ENCODE peak calls at places on chromosomes 5 and 9, in seven cellular contexts. I is cardiac muscle cell; S is BJ; F is T-helper 2 cell; W is stimulated activated CD4-positive, alpha-beta T cell treated with anti-CD3 and anti-CD28 coated beads, TNF-alpha, amount 100 ng/mL, for 24 hours; H is osteocyte; C is NCI-H1105. R is an unnamed sample.

GRCh38 chr5:135486679-135487395 is 34.7 kb upstream of the TIFAB start:
- DNase-seq in C (no peak), W (no peak), S (no peak), H (no peak), I (no peak), F (no peak), R (no peak)

GRCh38 chr5:39943811-39944210 is 519.0 kb upstream of the DAB2 start:
- DNase-seq in H (no peak), F (no peak), C (no peak), I (no peak), W (no peak), S (no peak), R (peak; percentile 8)

GRCh38 chr5:101425345-101425744 is 522.3 kb upstream of the ST8SIA4 start:
- DNase-seq in W (no peak), C (no peak), S (no peak), I (no peak), F (no peak), H (no peak), R (no peak)

GRCh38 chr9:101400120-101400519 is 1.5 kb downstream of the ZNF189 start:
- DNase-seq in C (no peak), I (no peak), W (no peak), H (no peak), S (no peak), F (no peak), R (no peak)

GRCh38 chr9:71607571-71607970 is 160.7 kb downstream of the CEMIP2 start:
- DNase-seq in C (no peak), W (no peak), I (no peak), S (no peak), F (no peak), H (no peak), R (no peak)

GRCh38 chr9:118640836-118641557 is 728.2 kb downstream of the BRINP1 start:
- DNase-seq in I (no peak), S (no peak), F (no peak), H (no peak), W (no peak), C (no peak), R (peak; percentile 19)

GRCh38 chr9:109787735-109788134 is 7.7 kb downstream of the PALM2AKAP2 start:
- DNase-seq in I (no peak), S (no peak), W (no peak), H (no peak), F (no peak), C (no peak), R (no peak)

GRCh38 chr5:27962201-27962600 is 923.8 kb upstream of the CDH9 start:
- DNase-seq in S (no peak), C (no peak), F (no peak), W (no peak), H (no peak), I (no peak), R (no peak)

GRCh38 chr9:84671651-84672467 is 2.3 kb downstream of the NTRK2 start:
- DNase-seq in F (no peak), I (no peak), W (no peak), S (no peak), H (no peak), C (no peak), R (no peak)

GRCh38 chr5:9507974-9508373 is 37.9 kb downstream of the SEMA5A start:
- DNase-seq in C (no peak), S (peak; percentile 62), F (no peak), I (no peak), W (no peak), H (no peak), R (peak; percentile 50)

GRCh38 chr5:58901271-58901670 is 318.4 kb downstream of the RAB3C start:
- DNase-seq in I (no peak), W (no peak), S (no peak), H (no peak), C (no peak), F (no peak), R (no peak)

GRCh38 chr5:67166460-67166871 is 30.1 kb downstream of the CD180 start:
- DNase-seq in H (no peak), F (peak; percentile 46), I (no peak), C (no peak), W (peak; percentile 49), S (no peak), R (no peak)

GRCh38 chr5:948472-949274 is 56.0 kb downstream of the TRIP13 start:
- DNase-seq in I (no peak), C (no peak), W (no peak), S (no peak), F (no peak), H (no peak), R (no peak)

GRCh38 chr9:89497181-89497963 is 541 bp downstream of the SEMA4D start:
- DNase-seq in C (no peak), S (no peak), F (no peak), I (peak; percentile 63), W (no peak), H (no peak), R (no peak)

GRCh38 chr9:130143974-130144373 is 28.2 kb upstream of the NCS1 start:
- DNase-seq in F (no peak), S (no peak), C (no peak), W (no peak), I (no peak), H (no peak), R (no peak)

GRCh38 chr5:90473321-90474234 is 993 bp downstream of the MBLAC2 start:
- DNase-seq in S (no peak), H (peak; percentile 86), I (peak; percentile 56), F (peak; percentile 7), W (no peak), C (no peak), R (no peak)

GRCh38 chr9:36881316-36882116 is 152.6 kb downstream of the PAX5 start:
- DNase-seq in H (no peak), W (no peak), S (no peak), F (no peak), C (no peak), I (no peak), R (no peak)

R was measured in non-pigmented ciliary epithelial cell.